ENCODE peak calls at places on chromosome 20, in six cellular contexts. Y is HepG2, W is K562, K is GM12891, Q is H1, J is GM12878. R is an unnamed sample.

GRCh38 chr20:53706008-53706481 is 112.4 kb upstream of the ZNF217 start:
- DNase-seq in J (no peak), W (no peak), Q (no peak), K (no peak), Y (no peak), R (no peak)

GRCh38 chr20:44594730-44595129 is 12.4 kb downstream of the PKIG start:
- DNase-seq in W (no peak), Y (no peak), Q (no peak), J (no peak), K (no peak), R (no peak)

GRCh38 chr20:50930139-50931047 is 844 bp downstream of the ADNP start:
- DNase-seq in Q (no peak), K (no peak), W (peak), J (no peak), Y (no peak), R (no peak)

GRCh38 chr20:45092898-45093297 is 8.0 kb downstream of the KCNS1 start:
- DNase-seq in J (no peak), Y (no peak), K (no peak), Q (no peak), W (no peak), R (no peak)

GRCh38 chr20:56414842-56415765 is 3.0 kb downstream of the CASS4 start:
- DNase-seq in Q (no peak), K (no peak), Y (no peak), W (peak), J (no peak), R (no peak)

GRCh38 chr20:14342910-14343309 is 5.5 kb upstream of the FLRT3 start:
- DNase-seq in K (no peak), W (no peak), Y (no peak), Q (no peak), J (no peak), R (no peak)

GRCh38 chr20:32287231-32287638 is 9.8 kb downstream of the KIF3B start:
- DNase-seq in K (no peak), J (no peak), W (no peak), Y (no peak), Q (no peak), R (no peak)

GRCh38 chr20:4369798-4370124 is 351.9 kb upstream of the PRND start:
- DNase-seq in Q (no peak), J (peak), W (no peak), K (peak), Y (no peak), R (no peak)

GRCh38 chr20:44309763-44310663 is 989 bp downstream of the FITM2 start:
- DNase-seq in K (peak), Y (no peak), Q (no peak), J (no peak), W (peak), R (no peak)

GRCh38 chr20:44022464-44022863 is 107.8 kb downstream of the TOX2 start:
- DNase-seq in Q (no peak), W (no peak), J (no peak), Y (no peak), K (no peak), R (no peak)

GRCh38 chr20:3876676-3877075 is 12.5 kb upstream of the PANK2 start:
- DNase-seq in K (no peak), Q (no peak), J (no peak), Y (no peak), W (no peak), R (no peak)

GRCh38 chr20:7950387-7950786 is 10.1 kb upstream of the HAO1 start:
- DNase-seq in W (no peak), J (no peak), Y (no peak), Q (no peak), K (no peak), R (no peak)

GRCh38 chr20:35952480-35953410 is 1.6 kb downstream of the SCAND1 start:
- DNase-seq in Y (peak), K (no peak), J (no peak), W (peak), Q (no peak), R (no peak)

GRCh38 chr20:40977218-40977617 is 51.4 kb upstream of the TOP1 start:
- DNase-seq in W (no peak), J (no peak), Q (no peak), Y (no peak), K (no peak), R (no peak)

GRCh38 chr20:58545565-58546195 is 30.5 kb upstream of the APCDD1L start:
- DNase-seq in J (no peak), W (no peak), Y (no peak), Q (no peak), K (no peak), R (no peak)

GRCh38 chr20:17633221-17633849 is 48.7 kb downstream of the RRBP1 start:
- DNase-seq in W (no peak), K (no peak), Q (no peak), Y (no peak), J (no peak), R (no peak)

GRCh38 chr20:20038586-20038985 is 13.7 kb downstream of the CRNKL1 start:
- DNase-seq in Y (no peak), Q (no peak), W (no peak), J (no peak), K (no peak), R (no peak)

GRCh38 chr20:20487811-20488210 is 119.9 kb downstream of the INSM1 start:
- DNase-seq in J (no peak), Q (no peak), Y (no peak), K (no peak), W (no peak), R (no peak)

GRCh38 chr20:60249436-60249835 is 291.2 kb downstream of the CDH26 start:
- DNase-seq in Q (peak), W (no peak), Y (no peak), J (no peak), K (no peak), R (no peak)

GRCh38 chr20:8464368-8464767 is 332.3 kb downstream of the PLCB1 start:
- DNase-seq in J (no peak), K (no peak), W (no peak), Y (peak), Q (no peak), R (no peak)

GRCh38 chr20:57660510-57661199 is 40.4 kb upstream of the ZBP1 start:
- DNase-seq in W (no peak), J (no peak), Q (no peak), K (no peak), Y (no peak), R (no peak)

GRCh38 chr20:36666181-36666740 is 20.3 kb upstream of the SLA2 start:
- DNase-seq in Y (peak), Q (no peak), J (no peak), K (no peak), W (no peak), R (no peak)

GRCh38 chr20:37749185-37749584 is 55.4 kb downstream of the CTNNBL1 start:
- DNase-seq in K (no peak), W (no peak), J (no peak), Q (no peak), Y (no peak), R (no peak)

GRCh38 chr20:1663917-1664316 is 6.3 kb upstream of the SIRPG start:
- DNase-seq in K (no peak), J (no peak), W (no peak), Q (no peak), Y (no peak), R (no peak)

GRCh38 chr20:22908437-22908836 is 126.7 kb upstream of the SSTR4 start:
- DNase-seq in W (no peak), Q (no peak), Y (no peak), K (no peak), J (no peak), R (no peak)

GRCh38 chr20:36117638-36118037 is 36.9 kb upstream of the EPB41L1 start:
- DNase-seq in Q (no peak), W (no peak), J (no peak), Y (no peak), K (no peak), R (no peak)

GRCh38 chr20:32456869-32457421 is 98.8 kb downstream of the ASXL1 start:
- DNase-seq in Y (no peak), W (no peak), J (no peak), Q (no peak), K (peak), R (peak)

GRCh38 chr20:43767686-43768474 is 41.1 kb upstream of the GTSF1L start:
- DNase-seq in W (no peak), K (no peak), Y (no peak), Q (no peak), J (no peak), R (no peak)

GRCh38 chr20:32336918-32337347 is 21.2 kb upstream of the ASXL1 start:
- DNase-seq in J (no peak), K (no peak), Q (no peak), Y (peak), W (peak), R (no peak)

GRCh38 chr20:48339147-48339985 is 488.4 kb downstream of the PREX1 start:
- DNase-seq in Y (no peak), K (no peak), J (peak), Q (no peak), W (no peak), R (no peak)

GRCh38 chr20:15927893-15928650 is 645.2 kb downstream of the KIF16B start:
- DNase-seq in Q (no peak), J (no peak), W (no peak), Y (no peak), K (no peak), R (no peak)

GRCh38 chr20:1001981-1002681 is at the start of gene RSPO4:
- DNase-seq in Q (no peak), W (no peak), J (no peak), K (no peak), Y (no peak), R (no peak)

GRCh38 chr20:6583134-6583738 is 184.2 kb upstream of the BMP2 start:
- DNase-seq in W (no peak), K (peak), Q (peak), J (peak), Y (peak), R (no peak)

GRCh38 chr20:58117944-58118343 is 110.5 kb downstream of the ANKRD60 start:
- DNase-seq in J (no peak), Y (no peak), K (no peak), W (no peak), Q (no peak), R (no peak)

GRCh38 chr20:20327756-20328155 is 40.1 kb upstream of the INSM1 start:
- DNase-seq in K (no peak), Y (no peak), W (no peak), J (no peak), Q (no peak), R (no peak)

GRCh38 chr20:61433816-61434215 is 181.8 kb downstream of the CDH4 start:
- DNase-seq in K (no peak), J (no peak), Q (no peak), Y (no peak), W (no peak), R (no peak)

GRCh38 chr20:12699374-12700228 is 309.2 kb upstream of the SPTLC3 start:
- DNase-seq in W (no peak), Y (no peak), Q (no peak), J (no peak), K (no peak), R (no peak)

GRCh38 chr20:13800728-13801134 is 15.9 kb downstream of the NDUFAF5 start:
- DNase-seq in K (no peak), Q (no peak), J (no peak), W (no peak), Y (peak), R (no peak)

GRCh38 chr20:44973053-44973452 is 6.7 kb downstream of the STK4 start:
- DNase-seq in Y (no peak), J (no peak), W (no peak), Q (no peak), K (no peak), R (no peak)

GRCh38 chr20:51500311-51500710 is 42.2 kb downstream of the NFATC2 start:
- DNase-seq in K (peak), J (peak), Q (no peak), Y (no peak), W (peak), R (peak)

GRCh38 chr20:25044660-25045342 is 13.1 kb downstream of the ACSS1 start:
- DNase-seq in K (no peak), J (no peak), Q (no peak), Y (no peak), W (no peak), R (no peak)

GRCh38 chr20:25045343-25045712 is 12.6 kb downstream of the ACSS1 start:
- DNase-seq in K (no peak), Q (no peak), Y (no peak), J (no peak), W (no peak), R (no peak)

GRCh38 chr20:25042531-25043498 is 15.1 kb downstream of the ACSS1 start:
- DNase-seq in Y (no peak), W (no peak), J (peak), Q (no peak), K (peak), R (peak)

GRCh38 chr20:25043499-25044260 is 14.3 kb downstream of the ACSS1 start:
- DNase-seq in K (no peak), Y (no peak), J (no peak), Q (no peak), W (no peak), R (no peak)

DNA sequence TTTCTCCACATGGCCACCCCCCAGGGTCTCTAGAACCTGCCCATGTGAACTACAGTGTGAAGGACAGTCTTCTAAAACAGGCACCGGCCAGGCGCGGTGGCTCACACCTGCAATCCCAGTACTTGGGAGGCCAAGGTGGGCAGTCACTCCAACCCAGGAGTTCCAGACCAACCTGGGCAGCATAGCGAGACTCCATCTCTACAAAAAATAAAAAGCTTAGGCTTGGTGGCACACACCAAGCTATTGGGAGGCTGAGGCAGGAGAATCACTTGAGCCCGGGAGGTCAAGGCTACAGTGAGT is 13.7 kb downstream of the ACSS1 start:
- DNase-seq in W (no peak), Y (no peak), K (no peak), Q (no peak), J (no peak), R (no peak)
- TF ChIP-seq POLR2AphosphoS5 in W (no peak), Y (no peak), K (no peak), Q (no peak), J (no peak), R (no peak)

GRCh38 chr20:10434467-10434831 is 427 bp upstream of the MKKS start:
- DNase-seq in J (peak), Y (peak), Q (peak), W (peak), K (peak), R (peak)

GRCh38 chr20:10434832-10435812 is at the start of gene SLX4IP:
- DNase-seq in W (peak), Q (peak), J (peak), Y (peak), K (peak), R (peak)

GRCh38 chr20:10432079-10432478 is 1.9 kb downstream of the MKKS start:
- DNase-seq in Q (no peak), Y (no peak), W (no peak), J (no peak), K (no peak), R (no peak)

GRCh38 chr20:10433014-10433622 is 904 bp downstream of the MKKS start:
- DNase-seq in K (no peak), W (no peak), Q (no peak), Y (peak), J (no peak), R (no peak)

GRCh38 chr20:10433623-10434466 is at the start of gene MKKS:
- DNase-seq in K (peak), W (peak), Q (peak), J (no peak), Y (peak), R (peak)
- TF ChIP-seq POLR2A in K (no peak), W (peak), Q (peak), J (peak), Y (peak), R (peak)

DNA sequence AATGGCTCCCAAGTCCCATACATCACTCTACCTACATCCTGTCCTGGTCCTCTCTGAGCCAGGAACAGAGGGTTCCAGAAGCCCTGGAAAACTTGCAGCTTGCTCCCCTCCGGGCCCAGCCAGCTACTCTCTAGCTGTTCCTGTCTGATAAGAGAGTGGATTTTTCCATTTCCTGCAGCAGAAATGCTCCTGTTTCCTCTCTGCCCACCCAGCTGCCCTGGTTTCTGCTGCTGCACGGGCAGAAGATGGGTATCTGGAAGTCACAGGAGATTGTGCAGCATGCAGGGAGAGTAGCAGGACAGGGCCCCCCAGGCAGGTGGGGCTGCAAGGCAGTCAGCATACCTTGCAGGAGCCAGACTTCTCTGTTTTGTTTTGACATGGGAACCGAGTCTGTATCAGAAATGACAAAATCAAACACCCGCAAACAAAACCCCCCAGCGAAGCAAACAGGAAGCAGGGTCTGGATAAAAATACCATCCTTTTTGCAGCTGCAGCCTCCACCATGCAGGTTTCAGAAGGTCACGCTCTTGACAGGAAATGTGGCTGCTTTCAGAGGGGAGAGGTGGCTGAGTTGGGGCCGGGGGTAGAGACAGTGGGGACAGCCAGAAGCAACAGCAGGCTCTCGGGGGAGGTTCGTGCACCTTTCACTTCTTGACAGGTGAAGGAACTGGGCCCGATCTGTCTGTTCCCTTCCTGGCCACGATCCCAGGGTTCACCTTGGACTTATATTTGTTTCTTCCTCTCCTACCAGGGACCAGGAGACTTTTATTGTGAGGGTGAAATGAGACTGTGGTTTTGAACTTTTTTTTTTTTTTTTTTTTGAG is 50.8 kb upstream of the FAM83D start:
- DNase-seq in J (peak), K (peak), Y (no peak), Q (no peak), W (no peak), R (peak)
- TF ChIP-seq TAF1 in J (peak), K (peak), Y (no peak), Q (no peak), W (no peak), R (peak)

DNA sequence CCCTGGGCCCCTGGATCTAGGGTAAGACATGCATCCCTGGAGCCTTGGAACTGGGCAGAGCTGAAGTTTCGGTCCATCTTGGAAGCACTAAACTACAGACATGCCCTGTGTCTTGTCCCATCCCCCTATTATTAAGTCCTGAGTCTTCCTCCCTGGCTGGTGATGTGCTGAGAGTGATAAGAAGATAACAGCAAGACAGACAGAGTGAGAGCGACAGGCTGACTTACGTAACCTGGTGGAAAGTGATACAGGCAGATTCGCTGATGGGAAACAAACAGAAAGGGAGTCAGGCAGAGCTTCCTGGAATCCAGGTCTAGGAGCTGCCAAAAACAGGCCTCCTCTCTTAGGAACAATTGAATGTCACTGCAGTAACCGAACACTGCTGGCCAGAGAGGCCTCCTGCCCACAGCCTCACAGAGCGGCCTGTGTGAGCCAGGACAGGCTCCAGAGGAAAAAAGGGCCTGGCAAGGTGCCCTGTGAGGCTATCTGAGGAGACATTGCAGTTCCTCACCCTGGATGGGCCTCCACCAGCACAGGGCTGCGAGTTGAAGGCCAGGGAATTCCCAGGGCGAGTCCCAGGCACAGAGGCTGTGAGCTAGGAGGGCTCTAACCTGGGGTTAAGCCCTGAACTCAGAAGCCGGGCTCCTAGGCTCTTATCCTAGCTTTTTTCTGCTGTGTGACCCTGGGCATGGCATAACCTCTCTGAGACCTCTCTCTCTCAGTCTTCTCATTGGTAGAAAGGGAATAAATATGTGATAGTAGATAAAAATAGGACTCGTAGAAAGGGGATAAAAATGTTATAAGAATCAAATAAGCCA is 34.2 kb upstream of the B4GALT5 start:
- DNase-seq in K (no peak), W (peak), Q (no peak), J (no peak), Y (peak), R (no peak)
- TF ChIP-seq POLR2AphosphoS5 in K (no peak), W (no peak), Q (no peak), J (no peak), Y (no peak), R (no peak)

GRCh38 chr20:62728028-62728780 is 19.6 kb downstream of the NTSR1 start:
- DNase-seq in Q (no peak), Y (no peak), W (peak), J (no peak), K (no peak), R (no peak)
- TF ChIP-seq POLR2A in Q (no peak), Y (no peak), W (no peak), J (no peak), K (no peak), R (no peak)